ENCODE peak calls at places on chromosome 9, in six cellular contexts. F, W, G, E, H and R are unnamed samples.

GRCh38 chr9:76101472-76101871 is 211.0 kb downstream of the PCSK5 start:
- DNase-seq in F (no peak), W (no peak), G (no peak), E (no peak), H (no peak), R (no peak)

GRCh38 chr9:129946596-129946995 is 96.4 kb downstream of the FNBP1 start:
- DNase-seq in F (no peak), W (no peak), G (no peak), E (no peak), H (no peak), R (no peak)

GRCh38 chr9:124783830-124784229 is 6.9 kb downstream of the OLFML2A start:
- DNase-seq in F (no peak), W (no peak), G (no peak), E (no peak), H (no peak), R (no peak)

GRCh38 chr9:438066-438465 is 223.4 kb downstream of the DOCK8 start:
- DNase-seq in F (no peak), W (no peak), G (no peak), E (no peak), H (no peak), R (no peak)

GRCh38 chr9:136309101-136309801 is 5.4 kb upstream of the CCDC187 start:
- DNase-seq in F (no peak), W (no peak), G (peak; percentile 71), E (no peak), H (no peak), R (no peak)

GRCh38 chr9:121736147-121736721 is 84.8 kb downstream of the DAB2IP start:
- DNase-seq in F (no peak), W (no peak), G (no peak), E (no peak), H (no peak), R (peak; percentile 22)

GRCh38 chr9:4490705-4491620 is 695 bp downstream of the SLC1A1 start:
- DNase-seq in F (no peak), W (no peak), G (peak; percentile 10), E (peak; percentile 14), H (no peak), R (no peak)

GRCh38 chr9:35116539-35116897 is 856 bp upstream of the ATOSB start:
- DNase-seq in F (no peak), W (no peak), G (no peak), E (no peak), H (no peak), R (no peak)

GRCh38 chr9:752681-753200 is 88.8 kb upstream of the DMRT1 start:
- DNase-seq in F (no peak), W (no peak), G (no peak), E (no peak), H (no peak), R (no peak)